ENCODE peak calls at places on chromosomes 12 and 14, in seven cellular contexts. One of them, this sample, is unnamed.

GRCh38 chr12:106434521-106434920 is 77.0 kb downstream of the POLR3B start:
- DNase-seq in HCT116: no peak
- DNase-seq in SK-N-SH: no peak
- DNase-seq in H1: no peak
- DNase-seq in HepG2: no peak
- DNase-seq in GM12878: no peak
- DNase-seq in K562: no peak
- DNase-seq in this sample: no peak

GRCh38 chr14:64848239-64848638 is 31.5 kb downstream of the SPTB start:
- DNase-seq in K562: no peak
- DNase-seq in SK-N-SH: no peak
- DNase-seq in HepG2: no peak
- DNase-seq in HCT116: no peak
- DNase-seq in H1: no peak
- DNase-seq in GM12878: no peak
- DNase-seq in this sample: no peak

GRCh38 chr12:26252946-26253345 is 57.6 kb downstream of the SSPN start:
- DNase-seq in HCT116: no peak
- DNase-seq in HepG2: no peak
- DNase-seq in K562: no peak
- DNase-seq in SK-N-SH: no peak
- DNase-seq in GM12878: no peak
- DNase-seq in H1: no peak
- DNase-seq in this sample: no peak

GRCh38 chr12:59972941-59973340 is 377.1 kb downstream of the SLC16A7 start:
- DNase-seq in GM12878: no peak
- DNase-seq in K562: no peak
- DNase-seq in HepG2: peak; percentile 12
- DNase-seq in HCT116: peak; percentile 50
- DNase-seq in H1: no peak
- DNase-seq in SK-N-SH: no peak
- DNase-seq in this sample: no peak

GRCh38 chr12:59650594-59651229 is 54.9 kb downstream of the SLC16A7 start:
- DNase-seq in SK-N-SH: no peak
- DNase-seq in H1: no peak
- DNase-seq in HCT116: no peak
- DNase-seq in GM12878: no peak
- DNase-seq in K562: no peak
- DNase-seq in HepG2: no peak
- DNase-seq in this sample: peak; percentile 16

GRCh38 chr12:29157486-29157946 is 8.4 kb downstream of the FAR2 start:
- DNase-seq in H1: no peak
- DNase-seq in SK-N-SH: no peak
- DNase-seq in GM12878: no peak
- DNase-seq in HCT116: no peak
- DNase-seq in HepG2: no peak
- DNase-seq in K562: no peak
- DNase-seq in this sample: no peak

GRCh38 chr14:101121399-101122113 is 218.0 kb upstream of the RTL1 start:
- DNase-seq in HepG2: no peak
- DNase-seq in SK-N-SH: peak; percentile 23
- DNase-seq in HCT116: no peak
- DNase-seq in GM12878: no peak
- DNase-seq in K562: no peak
- DNase-seq in H1: no peak
- DNase-seq in this sample: no peak

GRCh38 chr14:89212386-89213235 is 204.4 kb downstream of the FOXN3 start:
- DNase-seq in SK-N-SH: peak; percentile 73
- DNase-seq in K562: no peak
- DNase-seq in HCT116: no peak
- DNase-seq in GM12878: no peak
- DNase-seq in H1: no peak
- DNase-seq in HepG2: no peak
- DNase-seq in this sample: peak; percentile 13

GRCh38 chr12:126676426-126676825 is 1590.5 kb upstream of the TMEM132C start:
- DNase-seq in H1: no peak
- DNase-seq in GM12878: no peak
- DNase-seq in HCT116: no peak
- DNase-seq in K562: no peak
- DNase-seq in SK-N-SH: no peak
- DNase-seq in HepG2: no peak
- DNase-seq in this sample: no peak

GRCh38 chr12:91074068-91074819 is 16.4 kb upstream of the KERA start:
- DNase-seq in SK-N-SH: no peak
- DNase-seq in K562: no peak
- DNase-seq in GM12878: no peak
- DNase-seq in HepG2: no peak
- DNase-seq in HCT116: no peak
- DNase-seq in H1: no peak
- DNase-seq in this sample: no peak

DNA sequence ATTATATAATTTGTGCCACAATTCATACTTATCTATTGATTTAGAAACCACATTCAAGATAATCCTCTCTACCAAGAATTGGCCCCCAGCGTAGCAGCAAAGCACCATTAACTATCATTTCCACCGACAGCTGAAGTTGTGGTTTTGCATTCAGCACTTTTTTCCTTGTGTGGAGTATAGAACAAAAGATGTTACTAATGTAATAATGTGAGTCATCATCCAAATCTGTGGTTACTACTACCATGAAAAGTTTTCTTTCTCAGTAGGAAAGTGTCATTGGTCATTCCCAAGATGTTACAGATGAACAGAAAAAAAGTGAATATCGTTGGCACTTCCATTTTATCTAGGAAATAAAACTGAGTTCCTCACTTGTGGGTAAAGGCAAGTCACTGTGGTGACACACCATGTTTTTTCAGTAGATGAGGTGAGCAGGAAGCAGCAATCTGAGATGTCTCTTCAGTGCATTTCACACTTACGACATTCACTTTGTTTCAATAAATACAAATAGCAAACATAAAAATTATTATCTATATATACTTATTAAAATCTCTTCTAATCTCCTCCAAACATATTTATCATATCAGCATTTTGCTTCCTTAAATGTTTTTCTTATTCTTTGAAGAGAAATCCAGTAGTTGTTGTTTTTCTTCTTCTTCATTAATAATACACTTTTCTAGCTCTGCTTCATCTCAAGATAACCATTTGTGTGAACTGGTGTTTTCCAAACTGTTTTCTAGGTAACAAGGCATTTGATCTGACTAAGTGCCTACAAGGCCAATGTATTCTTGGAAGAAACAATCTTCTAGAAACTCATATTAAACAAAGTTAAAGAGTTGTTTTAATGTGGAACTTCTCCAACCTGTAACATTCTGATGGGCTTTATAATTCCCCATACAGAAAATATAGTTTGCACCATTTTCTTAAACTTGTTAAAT is 30.5 kb upstream of the IFNG start:
- DNase-seq in K562: no peak
- DNase-seq in GM12878: no peak
- DNase-seq in H1: no peak
- DNase-seq in HCT116: peak; percentile 13
- DNase-seq in SK-N-SH: no peak
- DNase-seq in HepG2: no peak
- DNase-seq in this sample: no peak
- TF ChIP-seq JUND in K562: no peak
- TF ChIP-seq JUND in GM12878: no peak
- TF ChIP-seq JUND in H1: no peak
- TF ChIP-seq JUND in HCT116: no peak
- TF ChIP-seq JUND in SK-N-SH: peak; percentile 51
- TF ChIP-seq JUND in HepG2: no peak
- TF ChIP-seq JUND in this sample: no peak

DNA sequence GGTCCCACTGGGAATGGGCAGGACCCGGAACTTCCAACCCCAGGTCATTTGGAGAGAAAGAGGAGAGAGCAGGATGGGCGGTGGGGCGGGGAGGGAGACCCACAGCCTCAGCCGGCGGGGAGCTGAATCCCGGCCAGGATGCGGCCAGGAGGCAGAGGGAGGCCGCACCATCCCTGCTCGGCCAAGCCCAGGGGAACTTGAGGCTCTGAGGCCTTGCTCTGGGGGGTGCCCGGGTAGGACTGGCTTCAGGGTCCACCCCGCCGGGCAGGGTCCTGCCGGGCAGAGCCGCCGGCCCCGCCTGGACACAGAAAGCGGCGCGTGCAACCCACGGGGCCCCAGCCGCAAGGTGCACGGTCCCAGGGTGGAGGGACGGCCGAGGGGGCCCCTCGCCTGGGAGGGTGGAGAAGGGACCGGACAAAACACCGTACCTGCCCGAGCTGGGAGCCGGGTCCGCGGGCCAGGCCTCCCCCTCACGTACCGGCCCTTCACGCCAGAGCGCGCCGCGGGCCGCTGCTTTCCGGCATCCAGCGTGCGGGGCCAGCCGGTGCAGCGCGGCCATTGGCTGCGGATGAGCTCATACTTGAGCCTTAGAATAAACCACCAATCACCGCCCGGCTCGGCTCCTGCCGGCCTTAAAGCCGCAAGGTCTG is at the start of gene RPS6KL1:
- DNase-seq in HCT116: peak; percentile 68
- DNase-seq in K562: peak; percentile 98
- DNase-seq in HepG2: peak; percentile 74
- DNase-seq in SK-N-SH: peak; percentile 98
- DNase-seq in GM12878: no peak
- DNase-seq in H1: peak; percentile 50
- DNase-seq in this sample: peak; percentile 87
- TF ChIP-seq JUND in HCT116: no peak
- TF ChIP-seq JUND in K562: peak; percentile 87
- TF ChIP-seq JUND in HepG2: peak; percentile 64
- TF ChIP-seq JUND in SK-N-SH: no peak
- TF ChIP-seq JUND in GM12878: no peak
- TF ChIP-seq JUND in H1: peak; percentile 51
- TF ChIP-seq JUND in this sample: no peak

GRCh38 chr12:124443929-124444712 is 123.3 kb downstream of the NCOR2 start:
- DNase-seq in K562: no peak
- DNase-seq in SK-N-SH: no peak
- DNase-seq in H1: no peak
- DNase-seq in HCT116: no peak
- DNase-seq in GM12878: no peak
- DNase-seq in HepG2: no peak
- DNase-seq in this sample: no peak
- TF ChIP-seq JUND in K562: no peak
- TF ChIP-seq JUND in SK-N-SH: no peak
- TF ChIP-seq JUND in H1: no peak
- TF ChIP-seq JUND in HCT116: no peak
- TF ChIP-seq JUND in GM12878: no peak
- TF ChIP-seq JUND in HepG2: no peak
- TF ChIP-seq JUND in this sample: no peak

GRCh38 chr12:51838036-51838435 is 10.5 kb downstream of the FIGNL2 start:
- DNase-seq in H1: no peak
- DNase-seq in K562: no peak
- DNase-seq in GM12878: no peak
- DNase-seq in HCT116: no peak
- DNase-seq in SK-N-SH: no peak
- DNase-seq in HepG2: no peak
- DNase-seq in this sample: no peak

GRCh38 chr12:51839310-51839943 is 9.1 kb downstream of the FIGNL2 start:
- DNase-seq in K562: no peak
- DNase-seq in GM12878: no peak
- DNase-seq in H1: no peak
- DNase-seq in HepG2: no peak
- DNase-seq in HCT116: no peak
- DNase-seq in SK-N-SH: no peak
- DNase-seq in this sample: no peak

GRCh38 chr12:51837286-51837685 is 11.2 kb downstream of the FIGNL2 start:
- DNase-seq in HCT116: no peak
- DNase-seq in GM12878: no peak
- DNase-seq in SK-N-SH: peak; percentile 54
- DNase-seq in H1: no peak
- DNase-seq in K562: no peak
- DNase-seq in HepG2: no peak
- DNase-seq in this sample: no peak

GRCh38 chr12:51838762-51839161 is 9.8 kb downstream of the FIGNL2 start:
- DNase-seq in GM12878: no peak
- DNase-seq in HepG2: no peak
- DNase-seq in K562: no peak
- DNase-seq in H1: no peak
- DNase-seq in SK-N-SH: no peak
- DNase-seq in HCT116: no peak
- DNase-seq in this sample: no peak

DNA sequence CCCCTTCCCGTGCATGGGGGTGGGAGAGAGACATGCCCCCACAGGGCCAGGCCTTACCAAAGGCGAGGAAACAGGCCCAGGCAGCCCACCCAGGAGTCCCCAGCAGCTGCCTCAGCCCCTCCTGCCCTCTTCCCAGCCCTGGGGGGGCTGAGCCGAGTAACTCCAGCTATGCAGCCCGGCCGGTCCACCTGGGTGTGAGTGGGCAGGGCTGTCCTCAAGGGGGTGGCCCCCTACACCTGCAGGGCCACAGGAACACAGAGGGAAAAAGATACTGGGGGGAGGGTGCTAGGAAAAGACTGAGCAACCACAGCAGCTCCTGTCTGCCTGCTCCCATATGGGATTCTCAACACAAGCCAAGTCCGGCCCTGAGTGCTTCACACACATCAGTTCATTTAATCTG is 7.6 kb downstream of the FIGNL2 start:
- DNase-seq in HCT116: no peak
- DNase-seq in GM12878: no peak
- DNase-seq in H1: no peak
- DNase-seq in SK-N-SH: no peak
- DNase-seq in K562: no peak
- DNase-seq in HepG2: no peak
- DNase-seq in this sample: no peak
- TF ChIP-seq JUND in HCT116: no peak
- TF ChIP-seq JUND in GM12878: no peak
- TF ChIP-seq JUND in H1: no peak
- TF ChIP-seq JUND in SK-N-SH: no peak
- TF ChIP-seq JUND in K562: no peak
- TF ChIP-seq JUND in HepG2: no peak
- TF ChIP-seq JUND in this sample: no peak

This sample was measured in T47D.